ENCODE peak calls at places on chromosomes 5 and 9, in nine cellular contexts. D is tibial nerve, V is uterus, A is ovary, M is heart left ventricle, H is spleen, E is HepG2, R is transverse colon, S is HCT116. P is an unnamed sample.
A peak's percentile ranks its signal among the peaks of the same experiment; 100 is the strongest.

GRCh38 chr9:75238311-75238976 is 150.1 kb downstream of the OSTF1 start:
- DNase-seq in V (no peak), S (peak; percentile 62), A (no peak), R (peak; percentile 48), M (peak; percentile 11), H (no peak), D (peak; percentile 43), E (peak; percentile 64), P (peak; percentile 80)

GRCh38 chr5:78838753-78839152 is 146.4 kb downstream of the ARSB start:
- DNase-seq in D (no peak), A (no peak), R (no peak), M (no peak), V (no peak), E (no peak), S (no peak), H (no peak), P (no peak)

GRCh38 chr9:3455088-3455487 is 70.7 kb downstream of the RFX3 start:
- DNase-seq in A (no peak), S (no peak), M (no peak), R (no peak), H (no peak), D (no peak), V (no peak), E (no peak), P (no peak)

GRCh38 chr5:126370796-126371718 is 52.2 kb upstream of the GRAMD2B start:
- DNase-seq in H (no peak), E (peak; percentile 75), S (no peak), M (no peak), V (no peak), D (no peak), A (no peak), R (peak; percentile 58), P (peak; percentile 53)

GRCh38 chr5:136058972-136059354 is 30.2 kb downstream of the TGFBI start:
- DNase-seq in M (no peak), E (no peak), H (no peak), R (no peak), S (no peak), D (no peak), A (no peak), V (no peak), P (no peak)

GRCh38 chr5:144433893-144434292 is 263.2 kb downstream of the KCTD16 start:
- DNase-seq in E (no peak), R (no peak), M (no peak), D (no peak), H (no peak), A (no peak), S (no peak), V (no peak), P (no peak)

GRCh38 chr9:34079181-34079580 is 30.5 kb upstream of the UBAP2 start:
- DNase-seq in D (no peak), H (no peak), S (peak; percentile 13), A (no peak), V (no peak), R (no peak), M (no peak), E (no peak), P (no peak)

GRCh38 chr5:128380324-128380723 is 157.7 kb downstream of the FBN2 start:
- DNase-seq in M (no peak), R (no peak), E (no peak), S (no peak), A (no peak), V (no peak), H (no peak), D (no peak), P (no peak)

GRCh38 chr9:99474186-99474585 is 252.1 kb downstream of the SEC61B start:
- DNase-seq in D (no peak), E (no peak), A (no peak), V (no peak), H (no peak), M (peak; percentile 38), S (no peak), R (no peak), P (no peak)

GRCh38 chr9:31034311-31034710 is 1350.1 kb upstream of the ACO1 start:
- DNase-seq in M (no peak), H (no peak), V (no peak), S (no peak), A (no peak), E (peak; percentile 7), R (no peak), D (no peak), P (peak; percentile 51)

GRCh38 chr9:107784235-107784958 is 294.8 kb upstream of the KLF4 start:
- DNase-seq in R (no peak), D (peak; percentile 13), V (no peak), M (peak; percentile 38), H (peak; percentile 86), E (no peak), S (peak; percentile 15), A (peak; percentile 68), P (no peak)

GRCh38 chr5:122077451-122078115 is 476 bp downstream of the LOX start:
- DNase-seq in S (no peak), A (peak; percentile 24), H (peak; percentile 78), E (peak; percentile 13), D (no peak), V (no peak), M (no peak), R (peak; percentile 10), P (peak; percentile 15)

GRCh38 chr5:172800088-172800551 is 29.1 kb upstream of the DUSP1 start:
- DNase-seq in R (peak; percentile 58), H (peak; percentile 93), E (no peak), A (no peak), S (no peak), V (peak; percentile 64), D (peak; percentile 46), M (peak; percentile 52), P (peak; percentile 24)

DNA sequence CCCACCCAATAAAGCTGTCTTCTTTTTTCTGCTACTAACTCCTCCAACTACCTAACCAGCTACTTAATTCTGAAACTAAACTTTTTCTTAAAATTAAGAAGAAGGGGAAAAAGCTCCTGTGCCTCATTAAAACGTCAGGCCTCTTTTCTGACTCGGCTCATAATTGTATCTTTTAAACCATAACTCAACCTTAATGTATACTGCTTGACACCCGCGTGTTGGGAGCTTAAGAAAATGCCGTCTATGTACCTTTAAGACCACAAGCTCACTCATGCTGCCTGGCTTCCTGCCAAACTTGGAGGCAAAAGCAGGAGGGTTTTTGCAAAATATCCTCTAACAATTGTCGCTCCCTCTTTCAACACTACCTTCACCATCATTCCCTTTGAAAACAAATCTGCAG is 5.0 kb downstream of the EBF1 start:
- DNase-seq in E (peak; percentile 8), M (peak; percentile 79), D (peak; percentile 91), S (peak; percentile 26), V (peak; percentile 89), H (peak; percentile 81), A (peak; percentile 79), R (peak; percentile 44), P (peak; percentile 60)
- H3K27ac ChIP-seq in E (no peak overlapping the region), M (peak overlapping the region; percentile 95), D (peak overlapping the region; percentile 93), S (no peak overlapping the region), V (peak overlapping the region; percentile 98), H (peak overlapping the region; percentile 50), A (no peak overlapping the region), R (peak overlapping the region; percentile 29), P (no peak overlapping the region)

GRCh38 chr9:120408680-120409258 is 171.2 kb downstream of the CDK5RAP2 start:
- DNase-seq in M (no peak), D (no peak), R (no peak), E (no peak), A (no peak), S (no peak), V (no peak), H (no peak), P (no peak)
- H3K4me3 ChIP-seq in M (no peak overlapping the region), D (no peak overlapping the region), R (no peak overlapping the region), E (no peak overlapping the region), A (no peak overlapping the region), S (no peak overlapping the region), V (no peak overlapping the region), H (no peak overlapping the region), P (no peak overlapping the region)

DNA sequence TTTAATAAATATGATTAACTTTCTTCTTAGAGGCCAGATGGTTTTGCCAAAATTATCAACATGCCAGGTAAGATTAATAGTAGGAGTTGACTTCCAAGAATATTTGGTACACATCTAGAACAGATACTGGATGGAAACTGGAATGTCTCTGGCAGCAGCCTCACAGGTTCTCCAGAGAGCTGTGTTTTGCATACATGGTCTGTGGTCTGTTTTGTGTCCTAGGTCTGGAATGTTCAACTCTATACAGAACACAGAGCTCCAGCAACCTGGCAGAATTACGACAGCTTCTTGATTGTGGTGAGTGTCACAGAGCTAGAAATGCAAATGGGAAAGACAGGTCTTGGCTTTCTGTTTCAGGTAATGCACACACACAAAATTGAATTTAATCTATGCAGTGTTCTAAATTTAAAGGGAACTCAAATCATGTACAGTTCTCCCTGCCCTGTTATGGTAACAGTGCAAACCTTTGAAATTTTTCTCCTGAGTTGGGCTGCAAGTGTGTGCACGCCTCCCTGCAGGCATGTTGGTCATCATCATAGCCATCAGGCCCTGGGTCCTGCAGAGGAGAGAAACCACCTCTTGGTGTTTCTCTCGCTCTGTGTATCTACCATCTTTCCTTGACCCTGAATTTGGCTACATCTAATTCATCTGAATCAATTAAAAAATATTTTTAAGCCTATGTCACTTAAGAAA is 58.3 kb downstream of the PIK3R1 start:
- DNase-seq in H (no peak), A (no peak), S (no peak), D (no peak), R (no peak), M (no peak), E (no peak), V (no peak), P (no peak)
- TF ChIP-seq POLR2A in H (no peak), A (no peak), S (no peak), D (no peak), R (no peak), M (no peak), E (no peak), V (no peak), P (no peak)

GRCh38 chr9:109419531-109419930 is 78.6 kb downstream of the PTPN3 start:
- DNase-seq in R (no peak), S (no peak), D (no peak), E (no peak), M (no peak), A (no peak), H (no peak), V (no peak), P (no peak)

GRCh38 chr9:109421034-109421700 is 76.9 kb downstream of the PTPN3 start:
- DNase-seq in D (no peak), S (no peak), R (no peak), E (no peak), A (no peak), M (no peak), V (no peak), H (no peak), P (no peak)

GRCh38 chr9:109424618-109425017 is 73.5 kb downstream of the PTPN3 start:
- DNase-seq in A (no peak), M (no peak), H (no peak), V (no peak), D (no peak), S (no peak), E (no peak), R (no peak), P (no peak)

GRCh38 chr9:109423877-109424276 is 74.2 kb downstream of the PTPN3 start:
- DNase-seq in A (no peak), H (no peak), E (no peak), D (no peak), S (no peak), M (no peak), R (no peak), V (no peak), P (no peak)

DNA sequence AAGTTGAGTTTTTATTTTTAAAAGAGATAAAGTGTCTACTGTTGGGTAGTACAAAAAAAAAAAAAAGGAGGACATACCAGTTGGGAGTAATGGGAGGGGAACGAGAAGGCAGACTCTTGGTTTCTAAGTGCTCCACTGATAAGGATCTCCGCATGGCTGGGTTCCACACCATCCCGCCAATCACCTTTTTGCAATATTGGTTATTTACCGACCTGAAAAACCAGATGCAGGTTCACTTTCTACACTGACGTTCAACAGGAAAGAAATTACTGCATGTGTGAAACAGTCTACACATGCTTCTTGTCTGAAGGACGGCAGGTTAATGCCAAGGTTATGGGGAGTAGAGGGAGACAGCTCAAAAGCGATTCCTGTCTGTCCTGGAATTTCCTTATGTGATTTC is 75.5 kb downstream of the PTPN3 start:
- DNase-seq in A (no peak), M (no peak), E (no peak), D (no peak), H (no peak), S (no peak), V (no peak), R (no peak), P (no peak)
- H3K27ac ChIP-seq in A (no peak overlapping the region), M (peak overlapping the region; percentile 31), E (no peak overlapping the region), D (no peak overlapping the region), H (no peak overlapping the region), S (no peak overlapping the region), V (no peak overlapping the region), R (no peak overlapping the region), P (no peak overlapping the region)

P was measured in body of pancreas.